ENCODE peak calls at places on chromosome X, in four cellular contexts. One of them, this sample, is unnamed.

GRCh38 chrX:123481908-123482873 is 250.7 kb downstream of the THOC2 start:
- DNase-seq in GM12878: no peak
- DNase-seq in K562: no peak
- DNase-seq in HepG2: no peak
- DNase-seq in this sample: no peak

GRCh38 chrX:147803948-147804347 is 107.8 kb upstream of the FMR1 start:
- DNase-seq in HepG2: peak
- DNase-seq in GM12878: no peak
- DNase-seq in K562: no peak
- DNase-seq in this sample: peak

GRCh38 chrX:39718951-39719350 is 378.8 kb downstream of the BCOR start:
- DNase-seq in GM12878: no peak
- DNase-seq in HepG2: no peak
- DNase-seq in K562: no peak
- DNase-seq in this sample: no peak

GRCh38 chrX:37367946-37368345 is 18.8 kb downstream of the PRRG1 start:
- DNase-seq in GM12878: no peak
- DNase-seq in HepG2: no peak
- DNase-seq in K562: no peak
- DNase-seq in this sample: no peak

GRCh38 chrX:150363561-150364346 is 637 bp downstream of the MAMLD1 start:
- DNase-seq in GM12878: no peak
- DNase-seq in K562: no peak
- DNase-seq in HepG2: no peak
- DNase-seq in this sample: no peak

GRCh38 chrX:124242160-124242559 is 90.3 kb upstream of the TEX13D start:
- DNase-seq in HepG2: no peak
- DNase-seq in GM12878: no peak
- DNase-seq in K562: no peak
- DNase-seq in this sample: no peak

GRCh38 chrX:14616876-14617275 is 87.5 kb downstream of the GLRA2 start:
- DNase-seq in HepG2: no peak
- DNase-seq in K562: no peak
- DNase-seq in GM12878: no peak
- DNase-seq in this sample: no peak

GRCh38 chrX:9164535-9165425 is 130.9 kb upstream of the FAM9B start:
- DNase-seq in K562: no peak
- DNase-seq in HepG2: no peak
- DNase-seq in GM12878: no peak
- DNase-seq in this sample: no peak

GRCh38 chrX:47222776-47223350 is 4.4 kb downstream of the CDK16 start:
- DNase-seq in HepG2: no peak
- DNase-seq in GM12878: no peak
- DNase-seq in K562: peak
- DNase-seq in this sample: no peak

GRCh38 chrX:13266641-13267420 is 53.0 kb downstream of the ATXN3L start:
- DNase-seq in HepG2: no peak
- DNase-seq in GM12878: no peak
- DNase-seq in K562: no peak
- DNase-seq in this sample: no peak

GRCh38 chrX:108091878-108092291 is 307 bp downstream of the ATG4A start:
- DNase-seq in K562: peak
- DNase-seq in GM12878: no peak
- DNase-seq in HepG2: no peak
- DNase-seq in this sample: peak

GRCh38 chrX:28058906-28059305 is 77.7 kb upstream of the DCAF8L1 start:
- DNase-seq in HepG2: no peak
- DNase-seq in K562: no peak
- DNase-seq in GM12878: no peak
- DNase-seq in this sample: no peak

GRCh38 chrX:39941332-39941920 is 156.3 kb downstream of the BCOR start:
- DNase-seq in GM12878: no peak
- DNase-seq in K562: no peak
- DNase-seq in HepG2: no peak
- DNase-seq in this sample: no peak

GRCh38 chrX:139831689-139832456 is 101.0 kb downstream of the ATP11C start:
- DNase-seq in GM12878: no peak
- DNase-seq in HepG2: no peak
- DNase-seq in K562: no peak
- DNase-seq in this sample: peak

GRCh38 chrX:68837119-68837518 is 8.3 kb downstream of the EFNB1 start:
- DNase-seq in K562: no peak
- DNase-seq in HepG2: no peak
- DNase-seq in GM12878: no peak
- DNase-seq in this sample: no peak
- TF ChIP-seq TARDBP in K562: no peak
- TF ChIP-seq TARDBP in HepG2: no peak
- TF ChIP-seq TARDBP in GM12878: no peak
- TF ChIP-seq TARDBP in this sample: no peak

GRCh38 chrX:19904778-19905367 is 17.5 kb upstream of the SH3KBP1 start:
- DNase-seq in K562: peak
- DNase-seq in GM12878: no peak
- DNase-seq in HepG2: peak
- DNase-seq in this sample: peak
- TF ChIP-seq TARDBP in K562: no peak
- TF ChIP-seq TARDBP in GM12878: no peak
- TF ChIP-seq TARDBP in HepG2: no peak
- TF ChIP-seq TARDBP in this sample: no peak

GRCh38 chrX:623599-624323 is 6.8 kb upstream of the SHOX start:
- DNase-seq in GM12878: no peak
- DNase-seq in HepG2: no peak
- DNase-seq in K562: no peak
- DNase-seq in this sample: peak

GRCh38 chrX:627510-627964 is 3.1 kb upstream of the SHOX start:
- DNase-seq in HepG2: no peak
- DNase-seq in K562: no peak
- DNase-seq in GM12878: no peak
- DNase-seq in this sample: no peak

GRCh38 chrX:626745-627509 is 3.7 kb upstream of the SHOX start:
- DNase-seq in GM12878: no peak
- DNase-seq in K562: no peak
- DNase-seq in HepG2: no peak
- DNase-seq in this sample: no peak

GRCh38 chrX:623268-623598 is 7.4 kb upstream of the SHOX start:
- DNase-seq in GM12878: no peak
- DNase-seq in K562: no peak
- DNase-seq in HepG2: no peak
- DNase-seq in this sample: no peak

DNA sequence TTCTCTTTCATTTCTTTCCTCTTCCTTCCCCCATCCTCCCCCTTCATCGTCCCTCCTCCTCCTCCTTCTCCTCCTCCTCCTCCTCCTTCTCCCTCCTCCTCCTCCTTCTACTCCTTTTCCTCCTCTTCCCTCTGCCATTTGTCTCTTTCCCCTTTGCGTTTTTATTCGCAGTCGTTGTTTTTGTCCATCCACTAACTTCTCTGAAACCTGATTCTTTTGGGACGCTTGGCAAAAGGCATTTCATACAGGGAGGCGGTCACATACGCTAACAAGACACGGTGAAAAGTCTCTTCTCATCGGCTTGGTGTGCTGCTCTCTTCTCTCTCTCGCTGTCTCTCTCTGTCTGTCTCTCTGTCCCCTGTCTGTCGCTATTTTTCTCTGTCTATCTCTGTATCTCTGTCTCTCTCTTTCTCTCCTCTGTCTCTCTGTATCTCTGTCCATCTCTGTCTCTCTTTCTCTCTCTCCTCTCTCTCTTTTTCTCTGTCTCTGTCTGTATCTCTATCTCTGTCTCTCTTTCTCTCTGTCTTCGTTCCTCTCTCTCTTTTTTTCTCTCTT is 5.4 kb upstream of the SHOX start:
- DNase-seq in HepG2: no peak
- DNase-seq in GM12878: no peak
- DNase-seq in K562: no peak
- DNase-seq in this sample: no peak
- TF ChIP-seq TARDBP in HepG2: no peak
- TF ChIP-seq TARDBP in GM12878: no peak
- TF ChIP-seq TARDBP in K562: no peak
- TF ChIP-seq TARDBP in this sample: no peak

GRCh38 chrX:154548028-154548316 is 552 bp downstream of the IKBKG start:
- DNase-seq in K562: no peak
- DNase-seq in GM12878: no peak
- DNase-seq in HepG2: no peak
- DNase-seq in this sample: no peak

GRCh38 chrX:154545673-154546274 is 872 bp downstream of the G6PD start:
- DNase-seq in HepG2: no peak
- DNase-seq in GM12878: no peak
- DNase-seq in K562: no peak
- DNase-seq in this sample: no peak

GRCh38 chrX:154547245-154548027 is at the start of gene IKBKG:
- DNase-seq in HepG2: peak
- DNase-seq in GM12878: peak
- DNase-seq in K562: peak
- DNase-seq in this sample: peak

GRCh38 chrX:154546354-154547244 is at the start of gene G6PD:
- DNase-seq in HepG2: peak
- DNase-seq in GM12878: no peak
- DNase-seq in K562: peak
- DNase-seq in this sample: peak

GRCh38 chrX:154549766-154550165 is 2.3 kb downstream of the IKBKG start:
- DNase-seq in HepG2: no peak
- DNase-seq in GM12878: no peak
- DNase-seq in K562: no peak
- DNase-seq in this sample: no peak
- TF ChIP-seq TARDBP in HepG2: no peak
- TF ChIP-seq TARDBP in GM12878: no peak
- TF ChIP-seq TARDBP in K562: no peak
- TF ChIP-seq TARDBP in this sample: no peak

DNA sequence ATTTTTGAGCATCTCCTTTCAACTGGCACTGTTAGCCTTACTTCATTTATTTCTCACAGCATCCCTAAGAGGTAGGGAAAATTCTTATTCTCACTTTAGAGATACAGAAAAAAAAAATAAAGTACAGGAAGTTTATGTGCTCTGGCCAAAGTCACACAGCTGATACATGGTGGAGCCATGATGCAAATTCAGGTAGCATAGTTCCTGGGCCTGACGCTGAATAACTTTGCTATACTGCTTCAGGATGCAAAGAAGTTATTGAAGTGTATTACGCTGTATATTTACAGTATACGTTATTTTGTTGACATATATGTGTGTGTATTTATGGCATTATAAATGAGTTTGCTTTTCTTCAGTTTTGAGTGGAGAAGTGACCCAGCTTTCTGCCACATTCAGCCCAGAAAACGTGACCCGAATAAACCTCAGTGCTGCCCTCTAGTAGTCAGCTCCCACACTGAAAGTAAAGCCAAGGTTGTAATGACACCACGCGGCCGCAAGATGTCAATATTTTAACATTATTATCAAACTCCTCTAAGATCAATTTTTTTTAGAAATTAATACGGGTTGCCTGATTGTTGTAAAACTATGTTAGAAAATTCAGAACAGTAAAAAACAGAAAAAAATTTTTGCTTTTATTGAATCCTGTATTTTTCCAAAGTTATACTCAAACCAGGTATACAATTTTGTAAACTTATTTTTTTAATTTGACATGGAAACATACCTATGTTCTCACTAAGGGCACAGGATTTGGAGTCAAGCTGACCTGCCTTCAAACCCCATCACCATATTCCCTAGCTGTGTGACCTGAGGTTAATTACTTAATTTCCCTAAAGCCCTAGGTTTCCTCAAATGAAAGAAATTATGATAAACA is 3.8 kb upstream of the GUCY2F start:
- DNase-seq in HepG2: peak
- DNase-seq in K562: peak
- DNase-seq in GM12878: peak
- DNase-seq in this sample: peak
- TF ChIP-seq TARDBP in HepG2: no peak
- TF ChIP-seq TARDBP in K562: no peak
- TF ChIP-seq TARDBP in GM12878: no peak
- TF ChIP-seq TARDBP in this sample: no peak

GRCh38 chrX:16114640-16115039 is 8.7 kb upstream of the GRPR start:
- DNase-seq in K562: no peak
- DNase-seq in GM12878: no peak
- DNase-seq in HepG2: no peak
- DNase-seq in this sample: no peak
- TF ChIP-seq TARDBP in K562: no peak
- TF ChIP-seq TARDBP in GM12878: no peak
- TF ChIP-seq TARDBP in HepG2: no peak
- TF ChIP-seq TARDBP in this sample: no peak